ENCODE peak calls at places on chromosomes 5 and 9, in six cellular contexts. D, G, P, M, X and J are unnamed samples.

GRCh38 chr5:91145233-91145620 is 237.9 kb downstream of the ARRDC3 start:
- DNase-seq in D (no peak), G (no peak), P (peak), M (no peak), X (no peak), J (no peak)

GRCh38 chr5:73318308-73318719 is 130.3 kb downstream of the FOXD1 start:
- DNase-seq in D (no peak), G (no peak), P (no peak), M (peak), X (no peak), J (no peak)

GRCh38 chr5:166342330-166342891 is 1949.0 kb upstream of the WWC1 start:
- DNase-seq in D (no peak), G (no peak), P (peak), M (no peak), X (no peak), J (no peak)

GRCh38 chr9:132793606-132794580 is 84.2 kb downstream of the AK8 start:
- DNase-seq in D (no peak), G (no peak), P (no peak), M (no peak), X (no peak), J (no peak)

GRCh38 chr5:172959824-172960799 is 888 bp downstream of the RPL26L1 start:
- DNase-seq in D (no peak), G (no peak), P (no peak), M (no peak), X (no peak), J (no peak)

GRCh38 chr9:114400219-114400618 is 12.4 kb upstream of the AKNA start:
- DNase-seq in D (no peak), G (no peak), P (no peak), M (no peak), X (no peak), J (no peak)

GRCh38 chr5:133831506-133832224 is 136.8 kb downstream of the C5orf15 start:
- DNase-seq in D (no peak), G (no peak), P (peak), M (peak), X (no peak), J (no peak)

GRCh38 chr9:84857224-84857623 is 187.7 kb downstream of the NTRK2 start:
- DNase-seq in D (no peak), G (no peak), P (no peak), M (peak), X (no peak), J (no peak)

GRCh38 chr9:93589688-93590087 is 13.3 kb downstream of the PHF2 start:
- DNase-seq in D (no peak), G (no peak), P (peak), M (peak), X (no peak), J (no peak)

GRCh38 chr9:129496187-129497063 is 124.5 kb downstream of the C9orf50 start:
- DNase-seq in D (peak), G (peak), P (peak), M (peak), X (no peak), J (no peak)

GRCh38 chr5:84816160-84816559 is 431.5 kb upstream of the EDIL3 start:
- DNase-seq in D (no peak), G (no peak), P (no peak), M (no peak), X (no peak), J (no peak)

GRCh38 chr9:126515873-126516505 is 97.7 kb upstream of the LMX1B start:
- DNase-seq in D (no peak), G (no peak), P (no peak), M (no peak), X (no peak), J (no peak)

GRCh38 chr9:124776952-124777645 is at the start of gene OLFML2A:
- DNase-seq in D (peak), G (no peak), P (no peak), M (peak), X (no peak), J (no peak)

GRCh38 chr5:110916373-110917049 is 155.0 kb upstream of the TSLP start:
- DNase-seq in D (no peak), G (no peak), P (peak), M (peak), X (peak), J (peak)

GRCh38 chr9:120718328-120718727 is 4.1 kb upstream of the MEGF9 start:
- DNase-seq in D (no peak), G (no peak), P (no peak), M (no peak), X (no peak), J (no peak)

GRCh38 chr5:80763873-80764647 is 109.3 kb upstream of the DHFR start:
- DNase-seq in D (no peak), G (no peak), P (peak), M (no peak), X (no peak), J (no peak)

GRCh38 chr5:100790170-100790665 is 112.9 kb downstream of the ST8SIA4 start:
- DNase-seq in D (no peak), G (no peak), P (no peak), M (no peak), X (no peak), J (no peak)

GRCh38 chr5:57117601-57118000 is 56.3 kb upstream of the GPBP1 start:
- DNase-seq in D (no peak), G (no peak), P (no peak), M (peak), X (no peak), J (no peak)

GRCh38 chr5:84059672-84060071 is 325.0 kb downstream of the EDIL3 start:
- DNase-seq in D (no peak), G (no peak), P (no peak), M (no peak), X (no peak), J (no peak)

GRCh38 chr9:5876711-5877110 is 14.0 kb upstream of the MLANA start:
- DNase-seq in D (no peak), G (no peak), P (no peak), M (no peak), X (no peak), J (no peak)

GRCh38 chr9:35499701-35500030 is 9.8 kb downstream of the RUSC2 start:
- DNase-seq in D (no peak), G (no peak), P (no peak), M (no peak), X (no peak), J (no peak)

GRCh38 chr9:38371495-38371894 is 21.0 kb upstream of the ALDH1B1 start:
- DNase-seq in D (no peak), G (no peak), P (peak), M (peak), X (no peak), J (no peak)

GRCh38 chr9:89676281-89676680 is 71.5 kb downstream of the GADD45G start:
- DNase-seq in D (peak), G (peak), P (no peak), M (no peak), X (no peak), J (no peak)

GRCh38 chr5:135829681-135830383 is 4.6 kb upstream of the SLC25A48 start:
- DNase-seq in D (peak), G (peak), P (peak), M (peak), X (peak), J (peak)

GRCh38 chr9:353077-353476 is 138.4 kb downstream of the DOCK8 start:
- DNase-seq in D (no peak), G (no peak), P (no peak), M (no peak), X (no peak), J (no peak)

GRCh38 chr9:77015291-77016048 is 4.0 kb upstream of the FOXB2 start:
- DNase-seq in D (no peak), G (no peak), P (no peak), M (no peak), X (no peak), J (no peak)

GRCh38 chr5:95159603-95160002 is 125.3 kb downstream of the MCTP1 start:
- DNase-seq in D (no peak), G (no peak), P (no peak), M (no peak), X (no peak), J (no peak)

GRCh38 chr5:95164869-95165268 is 120.0 kb downstream of the MCTP1 start:
- DNase-seq in D (no peak), G (no peak), P (no peak), M (no peak), X (no peak), J (no peak)

GRCh38 chr5:95163079-95163478 is 121.8 kb downstream of the MCTP1 start:
- DNase-seq in D (no peak), G (no peak), P (no peak), M (no peak), X (no peak), J (no peak)

DNA sequence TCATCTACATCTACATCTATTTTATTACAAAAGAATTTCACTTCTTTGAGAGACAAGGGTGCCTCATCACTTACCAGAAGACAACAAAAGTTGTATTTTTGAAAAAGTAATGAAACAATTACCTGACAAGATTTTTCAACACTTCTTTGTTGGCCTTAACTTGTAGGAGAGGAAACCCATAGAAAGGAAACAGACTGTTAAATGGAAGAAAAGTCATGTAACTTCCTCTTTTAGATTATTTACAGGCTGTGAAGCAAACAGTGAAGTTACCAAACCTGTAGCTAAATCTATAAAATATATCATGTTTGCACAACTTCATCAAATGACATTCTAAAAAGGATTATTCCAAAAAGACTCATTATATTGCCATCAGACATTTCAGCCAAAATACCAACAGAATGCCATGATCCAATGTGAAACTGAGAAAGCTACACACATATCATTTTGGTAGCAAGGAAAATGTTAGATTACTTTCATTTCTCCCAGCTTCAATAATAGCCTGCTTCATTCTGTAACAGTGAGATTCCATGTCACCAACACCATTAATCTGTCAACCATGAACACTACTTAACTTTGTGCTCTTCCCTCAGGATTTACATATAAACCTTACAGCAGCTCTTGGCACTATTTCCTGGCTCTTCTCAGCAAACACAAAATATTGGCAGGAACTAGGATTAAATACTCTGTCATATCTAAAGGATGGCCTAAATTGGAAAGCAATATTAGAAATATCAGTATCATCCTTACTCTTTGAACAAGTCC is 122.5 kb downstream of the MCTP1 start:
- DNase-seq in D (no peak), G (no peak), P (no peak), M (no peak), X (no peak), J (no peak)
- H3K4me3 ChIP-seq in D (no peak), G (no peak), P (no peak), M (no peak), X (no peak), J (no peak)

DNA sequence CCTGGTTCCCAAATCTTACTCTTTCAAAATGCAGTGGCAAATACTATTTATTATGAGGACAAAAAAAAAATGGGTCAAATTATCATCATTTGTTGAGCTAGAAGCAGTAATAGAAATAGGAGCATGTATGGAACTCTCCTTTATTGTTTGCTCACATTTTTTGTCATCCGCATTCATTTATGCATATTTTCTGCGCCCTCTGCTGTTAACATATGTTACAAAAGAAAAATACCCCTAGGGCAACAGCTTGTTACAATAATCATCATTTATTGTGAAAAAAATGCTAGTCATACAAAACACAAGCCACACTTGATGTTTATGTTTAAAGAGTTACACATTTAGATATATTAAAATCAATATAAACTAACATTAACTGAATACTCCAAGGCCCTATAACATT is 328.2 kb downstream of the TUSC1 start:
- DNase-seq in D (no peak), G (no peak), P (no peak), M (no peak), X (no peak), J (no peak)
- TF ChIP-seq CTCF in D (no peak), G (no peak), P (no peak), M (no peak), X (no peak), J (no peak)

GRCh38 chr5:167576126-167576525 is 715.3 kb upstream of the WWC1 start:
- DNase-seq in D (no peak), G (no peak), P (no peak), M (peak), X (no peak), J (no peak)
- H3K4me3 ChIP-seq in D (no peak), G (no peak), P (no peak), M (no peak), X (no peak), J (no peak)

DNA sequence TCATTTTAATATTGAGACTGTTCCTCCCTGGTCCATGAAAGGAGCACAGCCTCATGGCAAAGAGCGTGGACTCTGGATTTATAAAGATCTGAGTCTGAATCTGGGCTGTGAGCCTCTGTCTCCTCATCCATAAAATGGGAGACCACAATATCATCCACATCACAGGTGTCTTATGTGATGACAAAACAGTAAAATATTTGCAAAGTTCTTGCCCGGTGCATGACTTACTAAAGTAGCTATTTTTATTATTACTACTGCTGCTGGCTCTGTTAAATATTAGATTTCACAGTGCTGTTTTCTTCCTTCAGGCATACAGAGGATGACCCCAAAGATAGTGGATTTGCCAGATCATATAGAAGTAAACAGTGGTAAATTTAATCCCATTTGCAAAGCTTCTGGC is 74.1 kb downstream of the TEK start:
- DNase-seq in D (no peak), G (no peak), P (peak), M (no peak), X (no peak), J (no peak)
- TF ChIP-seq CTCF in D (no peak), G (no peak), P (no peak), M (no peak), X (no peak), J (no peak)

DNA sequence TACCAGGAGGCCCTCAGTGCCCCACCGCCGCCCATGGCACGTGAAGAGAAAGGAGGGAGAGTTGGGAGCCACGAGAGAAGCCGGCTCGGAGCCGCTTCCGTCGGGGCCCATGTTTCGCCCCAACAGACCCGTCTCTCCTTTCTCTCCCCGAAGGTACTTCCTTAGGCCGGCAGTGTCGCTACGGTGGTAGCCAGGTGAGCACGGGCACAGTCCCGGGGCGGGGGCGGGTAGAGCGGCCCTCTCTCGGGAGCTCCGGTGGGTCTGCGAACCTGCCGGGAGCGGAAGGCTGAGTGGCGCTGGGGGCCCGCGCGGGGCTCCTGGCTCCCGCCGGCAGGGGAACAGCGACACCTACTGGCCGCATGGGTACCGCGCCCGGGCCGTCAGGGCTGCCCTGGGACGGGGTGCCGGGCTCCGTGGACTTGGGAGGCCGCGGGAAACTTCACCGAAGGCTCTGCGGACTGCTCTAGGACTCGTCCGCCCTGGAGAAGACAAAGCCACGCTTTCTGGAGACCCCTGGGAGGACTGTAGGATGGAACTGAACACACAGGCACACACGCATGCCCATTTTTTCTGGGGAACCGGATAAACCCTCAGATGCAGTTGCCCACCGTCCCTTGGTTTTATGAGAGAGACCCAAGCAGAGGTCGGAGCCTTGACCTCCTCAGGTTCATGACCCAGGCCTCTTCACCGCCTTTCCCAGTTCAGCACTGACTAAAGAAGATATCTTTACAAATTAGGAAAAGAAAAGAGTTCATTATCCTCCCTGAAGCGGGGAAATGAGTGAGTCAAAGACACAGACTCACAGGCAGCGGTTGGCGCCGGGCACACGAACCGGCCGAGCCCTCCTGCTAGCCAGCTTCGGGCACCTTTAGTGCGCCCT is 202.5 kb downstream of the MEF2C start:
- DNase-seq in D (peak), G (peak), P (peak), M (no peak), X (no peak), J (no peak)
- H3K4me3 ChIP-seq in D (no peak), G (peak), P (peak), M (peak), X (no peak), J (peak)

DNA sequence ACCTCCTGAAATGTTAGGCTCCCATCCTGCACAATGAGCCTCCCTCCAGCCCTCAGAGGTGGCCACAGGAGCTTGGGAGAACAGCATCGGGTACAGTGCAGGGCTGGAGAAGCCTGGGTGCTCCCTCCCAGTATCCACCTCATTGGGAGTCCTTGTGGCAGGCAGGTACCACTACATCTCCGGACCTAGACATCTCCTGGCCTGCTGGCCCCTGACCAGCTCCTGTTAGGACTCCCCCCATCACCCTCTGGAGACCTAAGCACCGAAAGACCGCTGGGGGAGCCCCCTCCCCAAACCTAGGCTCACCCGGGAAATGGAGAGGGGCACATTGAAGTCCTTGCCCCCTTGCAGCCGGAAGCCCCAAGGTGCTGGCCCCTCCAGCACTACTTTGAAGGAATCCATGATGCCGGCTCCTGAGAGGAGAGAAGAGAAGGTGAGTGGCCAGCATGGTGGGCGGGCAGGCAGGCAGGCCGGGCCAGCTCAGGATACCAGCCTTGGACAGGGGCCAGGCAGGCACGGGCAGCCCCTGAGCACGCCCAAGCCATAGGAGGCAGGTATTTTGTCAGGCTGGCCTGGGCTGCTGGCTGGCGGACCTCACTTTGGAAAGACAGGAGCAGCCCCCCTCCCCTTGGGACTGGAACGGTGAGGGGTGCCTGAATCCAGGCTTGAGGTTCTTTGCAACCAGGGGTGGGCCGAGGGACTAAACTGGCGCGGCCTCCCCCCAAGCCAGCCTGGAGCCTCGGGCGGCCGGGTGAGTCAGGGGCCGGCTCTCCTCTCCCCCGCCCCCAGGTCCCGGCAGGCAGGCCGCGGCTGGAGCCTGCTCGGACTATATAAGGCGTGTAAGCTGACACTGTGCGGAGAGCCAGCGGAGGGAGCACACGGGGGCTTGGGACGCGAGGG is 1.0 kb downstream of the PDLIM7 start:
- DNase-seq in D (peak), G (no peak), P (peak), M (peak), X (peak), J (peak)
- TF ChIP-seq CTCF in D (no peak), G (no peak), P (peak), M (peak), X (peak), J (peak)

GRCh38 chr9:7286101-7286500 is 513.5 kb downstream of the DMAC1 start:
- DNase-seq in D (no peak), G (no peak), P (no peak), M (no peak), X (no peak), J (no peak)

GRCh38 chr9:7284517-7284916 is 515.1 kb downstream of the DMAC1 start:
- DNase-seq in D (no peak), G (no peak), P (no peak), M (no peak), X (no peak), J (no peak)

GRCh38 chr9:7293091-7293490 is 506.5 kb downstream of the DMAC1 start:
- DNase-seq in D (no peak), G (no peak), P (no peak), M (peak), X (no peak), J (no peak)

GRCh38 chr9:7285199-7285598 is 514.4 kb downstream of the DMAC1 start:
- DNase-seq in D (no peak), G (no peak), P (no peak), M (no peak), X (no peak), J (no peak)

DNA sequence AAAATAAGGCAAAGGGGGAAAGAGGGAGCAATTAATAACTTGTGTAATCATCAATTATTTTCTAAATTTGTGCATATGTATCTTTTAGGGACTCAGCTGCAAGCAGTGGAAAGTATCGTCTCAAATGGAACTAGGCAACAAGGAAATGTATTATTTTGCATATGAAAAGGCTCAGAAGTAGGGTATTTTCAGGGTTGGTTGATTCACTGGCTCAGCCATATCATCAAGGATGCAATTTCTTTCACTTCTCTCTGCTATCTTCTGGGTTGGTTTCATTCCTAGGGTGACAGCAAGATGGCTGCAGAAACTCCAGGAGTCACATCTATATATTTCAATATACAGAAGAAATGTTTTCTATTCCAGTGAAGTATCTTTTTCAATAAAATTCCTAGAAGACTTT is 509.8 kb downstream of the DMAC1 start:
- DNase-seq in D (no peak), G (no peak), P (no peak), M (no peak), X (no peak), J (no peak)
- H3K4me3 ChIP-seq in D (no peak), G (no peak), P (no peak), M (no peak), X (no peak), J (no peak)

GRCh38 chr9:72753261-72753893 is 199.5 kb downstream of the ALDH1A1 start:
- DNase-seq in D (no peak), G (peak), P (peak), M (peak), X (no peak), J (no peak)
- TF ChIP-seq CTCF in D (no peak), G (peak), P (peak), M (peak), X (no peak), J (peak)